ENCODE peak calls at places on chromosomes 12 and 14, in four cellular contexts. One of them, this sample, is unnamed.

GRCh38 chr12:96606646-96607045 is 117.3 kb downstream of the CFAP54 start:
- DNase-seq in amniotic epithelial cell: no peak
- DNase-seq in RPMI7951: no peak
- DNase-seq in left lobe of liver: no peak
- DNase-seq in this sample: no peak

GRCh38 chr14:105876158-105876557 is 349.8 kb downstream of the TMEM121 start:
- DNase-seq in amniotic epithelial cell: no peak
- DNase-seq in RPMI7951: no peak
- DNase-seq in left lobe of liver: peak
- DNase-seq in this sample: no peak

GRCh38 chr14:76919811-76920571 is 93.8 kb downstream of the LRRC74A start:
- DNase-seq in RPMI7951: peak
- DNase-seq in left lobe of liver: peak
- DNase-seq in amniotic epithelial cell: peak
- DNase-seq in this sample: peak

GRCh38 chr12:112419269-112420133 is 754 bp downstream of the PTPN11 start:
- DNase-seq in left lobe of liver: peak
- DNase-seq in RPMI7951: peak
- DNase-seq in amniotic epithelial cell: peak
- DNase-seq in this sample: no peak

GRCh38 chr14:59055439-59056045 is 132.9 kb upstream of the DAAM1 start:
- DNase-seq in amniotic epithelial cell: peak
- DNase-seq in RPMI7951: peak
- DNase-seq in left lobe of liver: no peak
- DNase-seq in this sample: no peak

GRCh38 chr14:37201724-37202123 is 4.0 kb downstream of the MIPOL1 start:
- DNase-seq in amniotic epithelial cell: peak
- DNase-seq in RPMI7951: no peak
- DNase-seq in left lobe of liver: no peak
- DNase-seq in this sample: no peak

GRCh38 chr12:38282886-38283285 is 33.7 kb upstream of the ALG10B start:
- DNase-seq in amniotic epithelial cell: no peak
- DNase-seq in RPMI7951: peak
- DNase-seq in left lobe of liver: no peak
- DNase-seq in this sample: no peak

GRCh38 chr12:132776816-132777568 is 15.4 kb upstream of the ANKLE2 start:
- DNase-seq in amniotic epithelial cell: no peak
- DNase-seq in left lobe of liver: no peak
- DNase-seq in RPMI7951: no peak
- DNase-seq in this sample: no peak

GRCh38 chr12:72081787-72082186 is 143.1 kb downstream of the TPH2 start:
- DNase-seq in left lobe of liver: no peak
- DNase-seq in amniotic epithelial cell: no peak
- DNase-seq in RPMI7951: no peak
- DNase-seq in this sample: no peak

GRCh38 chr12:125029756-125030358 is 35.4 kb upstream of the AACS start:
- DNase-seq in left lobe of liver: no peak
- DNase-seq in amniotic epithelial cell: no peak
- DNase-seq in RPMI7951: peak
- DNase-seq in this sample: peak